ENCODE peak calls at places on chromosomes 3 and 15, in seven cellular contexts. R is SK-N-SH, V is dorsolateral prefrontal cortex, T is HepG2, H is heart left ventricle, K is ovary, U is neuronal stem cell. P is an unnamed sample.

GRCh38 chr3:98612587-98612986 is 19.2 kb upstream of the CPOX start:
- DNase-seq in H (no peak), K (no peak), R (no peak), V (no peak), U (no peak), T (peak; percentile 43), P (peak; percentile 20)

GRCh38 chr15:48336940-48337339 is 5.7 kb downstream of the DUT start:
- DNase-seq in K (no peak), V (no peak), U (peak; percentile 30), T (peak; percentile 36), H (no peak), R (peak; percentile 41), P (no peak)

GRCh38 chr3:42853739-42854302 is 21.9 kb downstream of the CYP8B1 start:
- DNase-seq in U (no peak), H (no peak), V (no peak), T (peak; percentile 96), K (no peak), R (no peak), P (no peak)

GRCh38 chr3:64104006-64104405 is 80.7 kb upstream of the PSMD6 start:
- DNase-seq in T (no peak), V (no peak), R (peak; percentile 71), U (no peak), K (no peak), H (no peak), P (peak; percentile 32)

GRCh38 chr3:121998030-121998580 is 23.9 kb downstream of the ILDR1 start:
- DNase-seq in U (no peak), T (no peak), K (no peak), V (no peak), R (no peak), H (no peak), P (peak; percentile 53)

GRCh38 chr3:176293277-176293676 is 904.0 kb downstream of the TBL1XR1 start:
- DNase-seq in T (no peak), U (no peak), R (no peak), V (no peak), K (no peak), H (no peak), P (no peak)

GRCh38 chr3:129890125-129890524 is 3.4 kb downstream of the TMCC1 start:
- DNase-seq in K (no peak), H (no peak), V (no peak), R (no peak), T (peak; percentile 64), U (no peak), P (no peak)

GRCh38 chr15:51144021-51144532 is 49.4 kb upstream of the TNFAIP8L3 start:
- DNase-seq in K (no peak), V (no peak), U (no peak), T (no peak), H (no peak), R (no peak), P (no peak)

GRCh38 chr3:5438011-5438355 is 250.5 kb downstream of the EDEM1 start:
- DNase-seq in T (no peak), K (no peak), H (no peak), R (no peak), U (no peak), V (no peak), P (no peak)

GRCh38 chr3:156416846-156417581 is 137.9 kb downstream of the SSR3 start:
- DNase-seq in U (no peak), K (no peak), R (peak; percentile 49), T (no peak), V (no peak), H (no peak), P (no peak)

GRCh38 chr3:111812680-111813079 is 46.4 kb upstream of the PHLDB2 start:
- DNase-seq in U (no peak), V (no peak), T (no peak), K (no peak), H (no peak), R (no peak), P (no peak)

GRCh38 chr3:149958171-149958796 is 12.4 kb downstream of the PFN2 start:
- DNase-seq in V (no peak), R (no peak), K (no peak), T (no peak), H (no peak), U (no peak), P (no peak)

GRCh38 chr15:90982135-90982534 is 12.2 kb downstream of the PRC1 start:
- DNase-seq in R (no peak), K (no peak), U (no peak), V (no peak), H (no peak), T (no peak), P (no peak)

GRCh38 chr3:128498901-128499530 is 6.0 kb upstream of the GATA2 start:
- DNase-seq in H (no peak), K (no peak), R (no peak), V (peak; percentile 18), U (no peak), T (no peak), P (no peak)

GRCh38 chr3:128496602-128497304 is 3.8 kb upstream of the GATA2 start:
- DNase-seq in R (peak; percentile 73), V (peak; percentile 43), K (peak; percentile 54), U (no peak), T (no peak), H (no peak), P (no peak)

GRCh38 chr3:128496019-128496601 is 3.1 kb upstream of the GATA2 start:
- DNase-seq in K (no peak), R (no peak), V (peak; percentile 28), H (no peak), U (no peak), T (no peak), P (no peak)

GRCh38 chr3:128498127-128498626 is 5.2 kb upstream of the GATA2 start:
- DNase-seq in K (no peak), V (peak; percentile 6), H (no peak), T (no peak), U (no peak), R (no peak), P (no peak)

GRCh38 chr3:128497305-128498126 is 4.5 kb upstream of the GATA2 start:
- DNase-seq in V (peak; percentile 79), T (no peak), H (peak; percentile 62), U (no peak), K (peak; percentile 76), R (peak; percentile 95), P (peak; percentile 81)
- H3K27me3 ChIP-seq in V (peaks cover 44% of the 10 kb centered on the region), T (no peaks in the 10 kb centered on the region), H (peaks cover 3% of the 10 kb centered on the region), U (peaks cover 57% of the 10 kb centered on the region), K (no peaks in the 10 kb centered on the region), R (peaks cover 4% of the 10 kb centered on the region), P (peaks cover 73% of the 10 kb centered on the region)

GRCh38 chr15:80906159-80906775 is 83.4 kb downstream of the MESD start:
- DNase-seq in K (no peak), V (no peak), R (no peak), H (no peak), T (peak; percentile 44), U (no peak), P (no peak)
- H3K27ac ChIP-seq in K (no peak overlapping the region), V (no peak overlapping the region), R (no peak overlapping the region), H (no peak overlapping the region), T (no peak overlapping the region), U (no peak overlapping the region), P (no peak overlapping the region)

GRCh38 chr3:124594581-124594980 is 135.7 kb upstream of the UMPS start:
- DNase-seq in H (no peak), T (no peak), R (no peak), U (no peak), K (no peak), V (no peak), P (no peak)

GRCh38 chr3:124597979-124598378 is 132.3 kb upstream of the UMPS start:
- DNase-seq in V (no peak), U (no peak), H (no peak), K (no peak), T (no peak), R (no peak), P (no peak)

GRCh38 chr3:124599779-124600693 is 130.2 kb upstream of the UMPS start:
- DNase-seq in R (no peak), H (peak; percentile 36), U (no peak), K (no peak), V (no peak), T (peak; percentile 53), P (no peak)

GRCh38 chr3:124599147-124599765 is 131.0 kb upstream of the UMPS start:
- DNase-seq in U (no peak), H (no peak), R (no peak), K (no peak), T (no peak), V (no peak), P (no peak)

GRCh38 chr3:124597273-124597672 is 133.0 kb upstream of the UMPS start:
- DNase-seq in K (no peak), U (no peak), T (no peak), H (peak; percentile 50), V (no peak), R (no peak), P (no peak)
- H3K27me3 ChIP-seq in K (no peaks in the 10 kb centered on the region), U (no peaks in the 10 kb centered on the region), T (no peaks in the 10 kb centered on the region), H (no peaks in the 10 kb centered on the region), V (no peaks in the 10 kb centered on the region), R (no peaks in the 10 kb centered on the region), P (no peaks in the 10 kb centered on the region)

DNA sequence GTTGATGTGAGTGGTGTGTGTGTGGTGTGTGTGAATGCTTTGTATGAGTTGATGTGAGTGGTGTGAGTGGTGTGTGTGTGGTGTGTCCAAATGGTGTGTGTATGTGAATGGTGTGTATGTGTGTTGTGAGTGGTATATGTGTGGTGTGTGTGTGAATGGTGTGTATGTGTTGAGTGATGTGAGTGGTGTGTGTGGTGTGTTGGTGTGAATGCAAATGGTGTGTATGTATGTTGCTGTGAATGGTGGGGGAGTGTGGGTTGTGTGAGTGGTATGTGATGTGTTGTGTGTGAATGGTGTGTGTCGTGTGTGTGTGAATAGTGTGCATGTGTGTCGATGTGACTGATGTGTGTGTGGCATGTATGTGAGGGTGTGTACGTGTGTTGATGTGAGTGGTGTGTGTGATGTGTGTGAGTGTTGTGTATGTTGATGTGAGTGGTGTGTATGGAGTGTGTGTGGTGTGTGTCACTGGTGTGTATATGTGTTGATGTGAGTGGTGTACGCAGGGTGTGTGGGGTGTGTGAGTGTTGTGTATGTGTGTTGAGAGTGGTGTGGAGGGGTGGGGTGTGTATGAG is 40.6 kb downstream of the ARNT2 start:
- DNase-seq in H (no peak), V (no peak), R (no peak), K (no peak), T (no peak), U (no peak), P (no peak)
- H3K27ac ChIP-seq in H (no peak overlapping the region), V (peak overlapping the region; percentile 83), R (no peak overlapping the region), K (no peak overlapping the region), T (no peak overlapping the region), U (no peak overlapping the region), P (no peak overlapping the region)